ENCODE peak calls at places on chromosomes 4 and X, in seven cellular contexts. One of them, this sample, is unnamed.

GRCh38 chr4:74692973-74693372 is 101.3 kb downstream of the BTC start:
- DNase-seq in AG09309: no peak
- DNase-seq in AG09319: no peak
- DNase-seq in OCI-LY7: no peak
- DNase-seq in neural crest cell: no peak
- DNase-seq in nephron progenitor cell: no peak
- DNase-seq in astrocyte of the spinal cord: no peak
- DNase-seq in this sample: no peak

GRCh38 chr4:74670583-74670982 is 123.7 kb downstream of the BTC start:
- DNase-seq in AG09309: no peak
- DNase-seq in AG09319: no peak
- DNase-seq in OCI-LY7: no peak
- DNase-seq in neural crest cell: no peak
- DNase-seq in nephron progenitor cell: no peak
- DNase-seq in astrocyte of the spinal cord: no peak
- DNase-seq in this sample: no peak

GRCh38 chr4:82223715-82224114 is 150.1 kb downstream of the HNRNPD start:
- DNase-seq in AG09309: no peak
- DNase-seq in AG09319: no peak
- DNase-seq in OCI-LY7: peak
- DNase-seq in neural crest cell: no peak
- DNase-seq in nephron progenitor cell: no peak
- DNase-seq in astrocyte of the spinal cord: no peak
- DNase-seq in this sample: no peak

GRCh38 chr4:156190606-156191005 is 236.9 kb upstream of the CTSO start:
- DNase-seq in AG09309: peak
- DNase-seq in AG09319: no peak
- DNase-seq in OCI-LY7: no peak
- DNase-seq in neural crest cell: no peak
- DNase-seq in nephron progenitor cell: no peak
- DNase-seq in astrocyte of the spinal cord: peak
- DNase-seq in this sample: no peak

GRCh38 chr4:83536649-83537352 is 893 bp downstream of the GPAT3 start:
- DNase-seq in AG09309: no peak
- DNase-seq in AG09319: no peak
- DNase-seq in OCI-LY7: no peak
- DNase-seq in neural crest cell: no peak
- DNase-seq in nephron progenitor cell: peak
- DNase-seq in astrocyte of the spinal cord: peak
- DNase-seq in this sample: peak

GRCh38 chrX:37745354-37745753 is 34.5 kb upstream of the CYBB start:
- DNase-seq in AG09309: peak
- DNase-seq in AG09319: peak
- DNase-seq in OCI-LY7: peak
- DNase-seq in neural crest cell: peak
- DNase-seq in nephron progenitor cell: peak
- DNase-seq in astrocyte of the spinal cord: peak
- DNase-seq in this sample: peak

GRCh38 chr4:98474408-98474844 is 184.0 kb downstream of the TSPAN5 start:
- DNase-seq in AG09309: peak
- DNase-seq in AG09319: peak
- DNase-seq in OCI-LY7: no peak
- DNase-seq in neural crest cell: no peak
- DNase-seq in nephron progenitor cell: no peak
- DNase-seq in astrocyte of the spinal cord: peak
- DNase-seq in this sample: no peak

GRCh38 chr4:52358855-52359254 is 300.2 kb downstream of the USP46 start:
- DNase-seq in AG09309: no peak
- DNase-seq in AG09319: no peak
- DNase-seq in OCI-LY7: no peak
- DNase-seq in neural crest cell: no peak
- DNase-seq in nephron progenitor cell: no peak
- DNase-seq in astrocyte of the spinal cord: peak
- DNase-seq in this sample: no peak

GRCh38 chrX:258291-259040 is 22.7 kb upstream of the PLCXD1 start:
- DNase-seq in AG09309: no peak
- DNase-seq in AG09319: no peak
- DNase-seq in OCI-LY7: no peak
- DNase-seq in neural crest cell: no peak
- DNase-seq in nephron progenitor cell: no peak
- DNase-seq in astrocyte of the spinal cord: no peak
- DNase-seq in this sample: no peak

GRCh38 chrX:152817082-152817744 is 13.3 kb downstream of the CETN2 start:
- DNase-seq in AG09309: no peak
- DNase-seq in AG09319: no peak
- DNase-seq in OCI-LY7: peak
- DNase-seq in neural crest cell: peak
- DNase-seq in nephron progenitor cell: peak
- DNase-seq in astrocyte of the spinal cord: peak
- DNase-seq in this sample: no peak

GRCh38 chrX:136858007-136858756 is 22.3 kb downstream of the RBMX start:
- DNase-seq in AG09309: no peak
- DNase-seq in AG09319: no peak
- DNase-seq in OCI-LY7: no peak
- DNase-seq in neural crest cell: no peak
- DNase-seq in nephron progenitor cell: no peak
- DNase-seq in astrocyte of the spinal cord: no peak
- DNase-seq in this sample: no peak

GRCh38 chr4:100146756-100147155 is 43.5 kb downstream of the DDIT4L start:
- DNase-seq in AG09309: no peak
- DNase-seq in AG09319: no peak
- DNase-seq in OCI-LY7: no peak
- DNase-seq in neural crest cell: no peak
- DNase-seq in nephron progenitor cell: no peak
- DNase-seq in astrocyte of the spinal cord: no peak
- DNase-seq in this sample: no peak

GRCh38 chrX:120429776-120430535 is 39.1 kb downstream of the LAMP2 start:
- DNase-seq in AG09309: no peak
- DNase-seq in AG09319: no peak
- DNase-seq in OCI-LY7: no peak
- DNase-seq in neural crest cell: no peak
- DNase-seq in nephron progenitor cell: no peak
- DNase-seq in astrocyte of the spinal cord: no peak
- DNase-seq in this sample: no peak

GRCh38 chr4:139176299-139177048 is 544 bp downstream of the ELF2 start:
- DNase-seq in AG09309: no peak
- DNase-seq in AG09319: no peak
- DNase-seq in OCI-LY7: peak
- DNase-seq in neural crest cell: peak
- DNase-seq in nephron progenitor cell: peak
- DNase-seq in astrocyte of the spinal cord: peak
- DNase-seq in this sample: peak

GRCh38 chrX:101595739-101596419 is 21.9 kb downstream of the ARMCX6 start:
- DNase-seq in AG09309: peak
- DNase-seq in AG09319: no peak
- DNase-seq in OCI-LY7: peak
- DNase-seq in neural crest cell: peak
- DNase-seq in nephron progenitor cell: peak
- DNase-seq in astrocyte of the spinal cord: peak
- DNase-seq in this sample: peak

GRCh38 chr4:113614414-113614813 is 147.1 kb downstream of the CAMK2D start:
- DNase-seq in AG09309: no peak
- DNase-seq in AG09319: no peak
- DNase-seq in OCI-LY7: no peak
- DNase-seq in neural crest cell: no peak
- DNase-seq in nephron progenitor cell: no peak
- DNase-seq in astrocyte of the spinal cord: no peak
- DNase-seq in this sample: no peak

GRCh38 chrX:115713465-115713864 is 152.5 kb downstream of the PLS3 start:
- DNase-seq in AG09309: no peak
- DNase-seq in AG09319: no peak
- DNase-seq in OCI-LY7: no peak
- DNase-seq in neural crest cell: no peak
- DNase-seq in nephron progenitor cell: no peak
- DNase-seq in astrocyte of the spinal cord: no peak
- DNase-seq in this sample: no peak

GRCh38 chrX:12446342-12447075 is 308.2 kb downstream of the FRMPD4 start:
- DNase-seq in AG09309: peak
- DNase-seq in AG09319: no peak
- DNase-seq in OCI-LY7: no peak
- DNase-seq in neural crest cell: no peak
- DNase-seq in nephron progenitor cell: no peak
- DNase-seq in astrocyte of the spinal cord: peak
- DNase-seq in this sample: no peak

GRCh38 chrX:12443534-12444098 is 305.3 kb downstream of the FRMPD4 start:
- DNase-seq in AG09309: no peak
- DNase-seq in AG09319: no peak
- DNase-seq in OCI-LY7: no peak
- DNase-seq in neural crest cell: no peak
- DNase-seq in nephron progenitor cell: no peak
- DNase-seq in astrocyte of the spinal cord: no peak
- DNase-seq in this sample: peak

GRCh38 chrX:12440245-12440644 is 302.0 kb downstream of the FRMPD4 start:
- DNase-seq in AG09309: no peak
- DNase-seq in AG09319: no peak
- DNase-seq in OCI-LY7: no peak
- DNase-seq in neural crest cell: no peak
- DNase-seq in nephron progenitor cell: no peak
- DNase-seq in astrocyte of the spinal cord: no peak
- DNase-seq in this sample: no peak

GRCh38 chrX:12439396-12439795 is 301.1 kb downstream of the FRMPD4 start:
- DNase-seq in AG09309: no peak
- DNase-seq in AG09319: no peak
- DNase-seq in OCI-LY7: no peak
- DNase-seq in neural crest cell: no peak
- DNase-seq in nephron progenitor cell: no peak
- DNase-seq in astrocyte of the spinal cord: peak
- DNase-seq in this sample: no peak

GRCh38 chrX:12441376-12442128 is 303.3 kb downstream of the FRMPD4 start:
- DNase-seq in AG09309: peak
- DNase-seq in AG09319: peak
- DNase-seq in OCI-LY7: no peak
- DNase-seq in neural crest cell: no peak
- DNase-seq in nephron progenitor cell: no peak
- DNase-seq in astrocyte of the spinal cord: peak
- DNase-seq in this sample: no peak
- TF ChIP-seq CTCF in AG09309: peak
- TF ChIP-seq CTCF in AG09319: peak
- TF ChIP-seq CTCF in OCI-LY7: no peak
- TF ChIP-seq CTCF in neural crest cell: no peak
- TF ChIP-seq CTCF in nephron progenitor cell: no peak
- TF ChIP-seq CTCF in astrocyte of the spinal cord: no peak
- TF ChIP-seq CTCF in this sample: no peak

DNA sequence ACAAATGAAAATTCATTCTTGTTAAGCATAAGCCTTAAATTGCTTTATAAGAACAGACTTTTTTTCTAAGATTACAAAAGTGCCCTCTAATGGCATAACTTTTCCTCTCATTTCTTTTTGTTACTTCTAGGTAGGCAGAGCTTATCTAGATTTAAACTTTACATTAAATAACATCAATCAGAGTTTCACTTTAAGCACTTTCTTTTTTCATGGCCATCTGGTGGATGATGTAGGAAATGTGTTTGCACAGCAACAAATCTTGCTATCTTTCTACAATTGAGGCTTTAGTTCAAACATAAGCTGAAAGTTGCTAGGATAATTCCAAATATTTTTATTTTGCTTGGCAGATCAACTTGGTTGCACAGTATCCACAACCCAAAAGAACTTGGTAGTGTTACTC is 22.1 kb downstream of the NDNF start:
- DNase-seq in AG09309: no peak
- DNase-seq in AG09319: no peak
- DNase-seq in OCI-LY7: peak
- DNase-seq in neural crest cell: no peak
- DNase-seq in nephron progenitor cell: no peak
- DNase-seq in astrocyte of the spinal cord: peak
- DNase-seq in this sample: no peak
- TF ChIP-seq CTCF in AG09309: peak
- TF ChIP-seq CTCF in AG09319: peak
- TF ChIP-seq CTCF in OCI-LY7: peak
- TF ChIP-seq CTCF in neural crest cell: peak
- TF ChIP-seq CTCF in nephron progenitor cell: peak
- TF ChIP-seq CTCF in astrocyte of the spinal cord: peak
- TF ChIP-seq CTCF in this sample: no peak

GRCh38 chr4:44580231-44580630 is 71.2 kb downstream of the YIPF7 start:
- DNase-seq in AG09309: no peak
- DNase-seq in AG09319: no peak
- DNase-seq in OCI-LY7: no peak
- DNase-seq in neural crest cell: no peak
- DNase-seq in nephron progenitor cell: no peak
- DNase-seq in astrocyte of the spinal cord: no peak
- DNase-seq in this sample: no peak
- TF ChIP-seq CTCF in AG09309: no peak
- TF ChIP-seq CTCF in AG09319: no peak
- TF ChIP-seq CTCF in OCI-LY7: no peak
- TF ChIP-seq CTCF in neural crest cell: no peak
- TF ChIP-seq CTCF in nephron progenitor cell: no peak
- TF ChIP-seq CTCF in astrocyte of the spinal cord: no peak
- TF ChIP-seq CTCF in this sample: no peak

GRCh38 chrX:5876984-5877655 is 351.5 kb downstream of the NLGN4X start:
- DNase-seq in AG09309: no peak
- DNase-seq in AG09319: no peak
- DNase-seq in OCI-LY7: peak
- DNase-seq in neural crest cell: peak
- DNase-seq in nephron progenitor cell: peak
- DNase-seq in astrocyte of the spinal cord: peak
- DNase-seq in this sample: peak
- TF ChIP-seq CTCF in AG09309: peak
- TF ChIP-seq CTCF in AG09319: peak
- TF ChIP-seq CTCF in OCI-LY7: peak
- TF ChIP-seq CTCF in neural crest cell: peak
- TF ChIP-seq CTCF in nephron progenitor cell: peak
- TF ChIP-seq CTCF in astrocyte of the spinal cord: peak
- TF ChIP-seq CTCF in this sample: peak

DNA sequence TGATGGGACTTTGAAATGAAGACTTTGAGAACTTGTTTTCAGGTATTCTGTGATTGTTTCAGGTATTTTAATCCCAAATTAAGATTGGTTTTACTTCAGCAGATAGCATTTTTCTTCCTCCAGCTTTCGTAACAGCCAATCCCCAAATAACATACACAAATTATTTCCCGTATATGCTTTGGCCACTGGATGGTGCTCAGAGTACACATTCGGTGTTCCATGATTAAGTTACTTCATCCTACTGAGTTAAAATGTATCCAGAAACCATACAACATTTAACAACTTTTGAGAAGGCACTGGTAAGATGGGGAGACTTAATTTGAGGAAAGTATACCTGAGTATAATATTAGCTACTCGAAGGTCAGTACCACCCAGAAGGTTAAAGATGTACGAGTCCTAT is 233.4 kb upstream of the FAM47A start:
- DNase-seq in AG09309: no peak
- DNase-seq in AG09319: no peak
- DNase-seq in OCI-LY7: no peak
- DNase-seq in neural crest cell: peak
- DNase-seq in nephron progenitor cell: peak
- DNase-seq in astrocyte of the spinal cord: peak
- DNase-seq in this sample: no peak
- TF ChIP-seq CTCF in AG09309: peak
- TF ChIP-seq CTCF in AG09319: peak
- TF ChIP-seq CTCF in OCI-LY7: peak
- TF ChIP-seq CTCF in neural crest cell: peak
- TF ChIP-seq CTCF in nephron progenitor cell: peak
- TF ChIP-seq CTCF in astrocyte of the spinal cord: peak
- TF ChIP-seq CTCF in this sample: no peak

GRCh38 chr4:188015025-188015778 is 19.6 kb downstream of the ZFP42 start:
- DNase-seq in AG09309: no peak
- DNase-seq in AG09319: no peak
- DNase-seq in OCI-LY7: no peak
- DNase-seq in neural crest cell: no peak
- DNase-seq in nephron progenitor cell: peak
- DNase-seq in astrocyte of the spinal cord: no peak
- DNase-seq in this sample: no peak
- TF ChIP-seq CTCF in AG09309: no peak
- TF ChIP-seq CTCF in AG09319: no peak
- TF ChIP-seq CTCF in OCI-LY7: no peak
- TF ChIP-seq CTCF in neural crest cell: no peak
- TF ChIP-seq CTCF in nephron progenitor cell: no peak
- TF ChIP-seq CTCF in astrocyte of the spinal cord: no peak
- TF ChIP-seq CTCF in this sample: no peak